ENCODE peak calls at places on chromosomes 1 and 21, in four cellular contexts. I is left ventricle myocardium inferior, B is lower lobe of right lung, O is sigmoid colon. Z is an unnamed sample.

GRCh38 chr1:183859865-183860264 is 54.9 kb downstream of the RGL1 start:
- DNase-seq in I (no peak), B (no peak), O (no peak), Z (no peak)

GRCh38 chr1:52294580-52294979 is 71.4 kb downstream of the CC2D1B start:
- DNase-seq in I (no peak), B (no peak), O (no peak), Z (no peak)

GRCh38 chr1:33348676-33349080 is 27.8 kb upstream of the A3GALT2 start:
- DNase-seq in I (no peak), B (no peak), O (peak), Z (no peak)

GRCh38 chr1:13487143-13487868 is 26.5 kb downstream of the LRRC38 start:
- DNase-seq in I (peak), B (no peak), O (no peak), Z (no peak)

GRCh38 chr1:206684478-206685255 is at the start of gene MAPKAPK2:
- DNase-seq in I (peak), B (peak), O (peak), Z (peak)

GRCh38 chr1:10295471-10296085 is 85.2 kb downstream of the KIF1B start:
- DNase-seq in I (no peak), B (no peak), O (no peak), Z (no peak)

GRCh38 chr1:204299828-204300365 is 59.8 kb downstream of the PLEKHA6 start:
- DNase-seq in I (no peak), B (no peak), O (peak), Z (no peak)

GRCh38 chr1:185338719-185339622 is 21.9 kb upstream of the IVNS1ABP start:
- DNase-seq in I (no peak), B (peak), O (no peak), Z (no peak)

GRCh38 chr1:184910596-184910995 is 63.7 kb downstream of the NIBAN1 start:
- DNase-seq in I (peak), B (no peak), O (peak), Z (no peak)

GRCh38 chr21:14306143-14306907 is 76.6 kb downstream of the HSPA13 start:
- DNase-seq in I (no peak), B (no peak), O (no peak), Z (no peak)

GRCh38 chr1:15261155-15262002 is 14.4 kb downstream of the FHAD1 start:
- DNase-seq in I (peak), B (peak), O (peak), Z (no peak)

GRCh38 chr1:904271-904950 is 19.3 kb upstream of the SAMD11 start:
- DNase-seq in I (peak), B (peak), O (peak), Z (peak)

GRCh38 chr1:209493584-209493983 is 89.9 kb upstream of the CAMK1G start:
- DNase-seq in I (no peak), B (no peak), O (no peak), Z (no peak)

GRCh38 chr1:202888204-202888506 is 794 bp downstream of the RABIF start:
- DNase-seq in I (no peak), B (no peak), O (no peak), Z (no peak)

GRCh38 chr1:116164056-116164889 is 53.1 kb downstream of the MAB21L3 start:
- DNase-seq in I (peak), B (no peak), O (no peak), Z (no peak)

GRCh38 chr1:67711150-67711849 is 26.3 kb downstream of the GADD45A start:
- DNase-seq in I (no peak), B (no peak), O (no peak), Z (no peak)

GRCh38 chr1:31835415-31835814 is 19.6 kb upstream of the SPOCD1 start:
- DNase-seq in I (no peak), B (no peak), O (no peak), Z (no peak)

GRCh38 chr1:93980881-93981280 is 71.7 kb upstream of the GCLM start:
- DNase-seq in I (no peak), B (no peak), O (no peak), Z (no peak)

GRCh38 chr1:157882560-157882959 is 41.0 kb upstream of the CD5L start:
- DNase-seq in I (no peak), B (no peak), O (no peak), Z (no peak)

GRCh38 chr1:18557621-18558465 is 72.8 kb upstream of the PAX7 start:
- DNase-seq in I (no peak), B (peak), O (no peak), Z (no peak)

GRCh38 chr21:37259426-37259825 is 7.7 kb downstream of the VPS26C start:
- DNase-seq in I (no peak), B (no peak), O (no peak), Z (no peak)

GRCh38 chr1:191405417-191405816 is 752.8 kb upstream of the RGS18 start:
- DNase-seq in I (no peak), B (no peak), O (no peak), Z (no peak)

GRCh38 chr1:100622966-100623762 is 85.2 kb downstream of the GPR88 start:
- DNase-seq in I (no peak), B (no peak), O (no peak), Z (no peak)

GRCh38 chr1:230232352-230232751 is 165.3 kb downstream of the GALNT2 start:
- DNase-seq in I (no peak), B (no peak), O (no peak), Z (no peak)

GRCh38 chr1:236821111-236821625 is 26.1 kb downstream of the MTR start:
- DNase-seq in I (no peak), B (no peak), O (no peak), Z (no peak)

GRCh38 chr1:241827308-241827707 is 20.7 kb upstream of the EXO1 start:
- DNase-seq in I (no peak), B (no peak), O (no peak), Z (no peak)

GRCh38 chr1:201149400-201149799 is 4.9 kb downstream of the TMEM9 start:
- DNase-seq in I (no peak), B (no peak), O (no peak), Z (peak)

GRCh38 chr1:212738330-212738729 is 38.7 kb upstream of the BATF3 start:
- DNase-seq in I (no peak), B (no peak), O (no peak), Z (no peak)

GRCh38 chr1:205977348-205978014 is 25.7 kb downstream of the RAB7B start:
- DNase-seq in I (peak), B (peak), O (peak), Z (peak)

GRCh38 chr1:180502361-180503273 is at the start of gene ACBD6:
- DNase-seq in I (peak), B (peak), O (peak), Z (peak)

GRCh38 chr1:16905112-16905855 is 9.5 kb downstream of the RNU1-2 start:
- DNase-seq in I (no peak), B (no peak), O (peak), Z (no peak)

GRCh38 chr1:37157634-37158033 is 123.3 kb upstream of the GRIK3 start:
- DNase-seq in I (no peak), B (no peak), O (no peak), Z (no peak)

GRCh38 chr1:49240709-49241221 is 464.1 kb upstream of the BEND5 start:
- DNase-seq in I (no peak), B (no peak), O (no peak), Z (no peak)

GRCh38 chr1:36222481-36223372 is 1.5 kb upstream of the THRAP3 start:
- DNase-seq in I (no peak), B (no peak), O (peak), Z (no peak)

GRCh38 chr1:27527857-27528700 is 38.1 kb upstream of the WASF2 start:
- DNase-seq in I (peak), B (peak), O (no peak), Z (peak)

GRCh38 chr1:35563166-35563565 is 5.6 kb downstream of the NCDN start:
- DNase-seq in I (no peak), B (no peak), O (no peak), Z (no peak)

GRCh38 chr1:241838831-241839365 is 9.1 kb upstream of the EXO1 start:
- DNase-seq in I (no peak), B (no peak), O (no peak), Z (no peak)

GRCh38 chr21:45339430-45340405 is 52.0 kb upstream of the POFUT2 start:
- DNase-seq in I (no peak), B (peak), O (no peak), Z (peak)

GRCh38 chr1:32693455-32694174 is 9.0 kb downstream of the SYNC start:
- DNase-seq in I (no peak), B (no peak), O (no peak), Z (no peak)

GRCh38 chr1:119374208-119374877 is 5.8 kb downstream of the HAO2 start:
- DNase-seq in I (no peak), B (no peak), O (no peak), Z (no peak)

GRCh38 chr21:43370091-43370658 is 56.8 kb downstream of the SIK1 start:
- DNase-seq in I (no peak), B (no peak), O (no peak), Z (no peak)
- H3K4me3 ChIP-seq in I (no peak), B (no peak), O (no peak), Z (no peak)

GRCh38 chr1:107153033-107153432 is 12.2 kb downstream of the NTNG1 start:
- DNase-seq in I (no peak), B (no peak), O (no peak), Z (no peak)
- H3K4me3 ChIP-seq in I (no peak), B (no peak), O (no peak), Z (no peak)

GRCh38 chr1:111471538-111471937 is 2.2 kb upstream of the C1orf162 start:
- DNase-seq in I (no peak), B (no peak), O (no peak), Z (no peak)
- H3K4me3 ChIP-seq in I (no peak), B (no peak), O (no peak), Z (no peak)

DNA sequence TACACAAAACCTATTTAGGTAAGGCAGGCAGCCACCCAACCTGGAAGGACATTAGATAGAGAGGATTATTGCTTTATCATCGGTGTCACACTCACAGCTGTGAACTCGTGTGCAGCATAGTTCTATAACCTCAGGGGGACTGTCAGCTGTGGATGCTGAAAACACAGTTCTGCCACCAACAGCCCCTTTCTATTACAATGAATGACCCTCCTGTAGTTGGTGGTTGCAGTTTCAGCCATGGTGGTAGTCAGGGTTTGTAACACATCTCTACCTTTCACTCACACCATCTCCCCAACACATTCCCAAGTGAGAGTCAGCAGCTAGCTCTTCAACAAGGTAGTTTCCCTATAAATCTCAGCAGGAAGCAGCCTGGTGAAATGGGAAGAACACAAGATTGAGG is 136.8 kb downstream of the ZC3H11B start:
- DNase-seq in I (no peak), B (no peak), O (no peak), Z (no peak)
- H3K4me3 ChIP-seq in I (no peak), B (no peak), O (no peak), Z (no peak)